ENCODE peak calls at places on chromosomes 7 and 10, in nine cellular contexts. E is body of pancreas, U is esophagus squamous epithelium, M is right lobe of liver, O is upper lobe of left lung, L is A549, N is sigmoid colon, A is heart left ventricle, H is ovary. Q is an unnamed sample.

GRCh38 chr10:76961841-76962240 is 675.8 kb downstream of the KCNMA1 start:
- DNase-seq in E (no peak), U (no peak), M (no peak), O (no peak), L (no peak), N (no peak), A (no peak), H (no peak), Q (no peak)

GRCh38 chr7:128053023-128053422 is 21.8 kb upstream of the LRRC4 start:
- DNase-seq in E (no peak), U (no peak), M (no peak), O (no peak), L (no peak), N (no peak), A (no peak), H (no peak), Q (no peak)

GRCh38 chr7:143245123-143245522 is 18.1 kb upstream of the GSTK1 start:
- DNase-seq in E (no peak), U (no peak), M (no peak), O (no peak), L (peak), N (no peak), A (no peak), H (no peak), Q (no peak)

GRCh38 chr10:125441151-125441550 is 241.8 kb downstream of the TEX36 start:
- DNase-seq in E (no peak), U (no peak), M (no peak), O (no peak), L (no peak), N (no peak), A (no peak), H (no peak), Q (no peak)

GRCh38 chr7:132548489-132549078 is 27.7 kb downstream of the PLXNA4 start:
- DNase-seq in E (no peak), U (no peak), M (no peak), O (no peak), L (no peak), N (no peak), A (no peak), H (no peak), Q (no peak)

GRCh38 chr7:159070422-159071148 is 74.1 kb downstream of the VIPR2 start:
- DNase-seq in E (no peak), U (no peak), M (no peak), O (no peak), L (no peak), N (no peak), A (peak), H (no peak), Q (no peak)

GRCh38 chr7:40101201-40101600 is 33.2 kb downstream of the MPLKIP start:
- DNase-seq in E (no peak), U (no peak), M (no peak), O (no peak), L (no peak), N (no peak), A (no peak), H (no peak), Q (no peak)

GRCh38 chr10:123970207-123970926 is 78.8 kb upstream of the CPXM2 start:
- DNase-seq in E (no peak), U (no peak), M (no peak), O (no peak), L (no peak), N (no peak), A (no peak), H (no peak), Q (no peak)

GRCh38 chr10:71621783-71622526 is 97.6 kb downstream of the C10orf105 start:
- DNase-seq in E (peak), U (no peak), M (no peak), O (no peak), L (no peak), N (no peak), A (peak), H (peak), Q (peak)

GRCh38 chr7:123285076-123285700 is 85.4 kb upstream of the SLC13A1 start:
- DNase-seq in E (no peak), U (no peak), M (no peak), O (no peak), L (no peak), N (no peak), A (no peak), H (no peak), Q (no peak)

GRCh38 chr10:80464557-80465466 is 10.7 kb downstream of the TSPAN14 start:
- DNase-seq in E (peak), U (no peak), M (no peak), O (peak), L (no peak), N (no peak), A (peak), H (peak), Q (no peak)

GRCh38 chr10:125608474-125608873 is 74.5 kb downstream of the TEX36 start:
- DNase-seq in E (no peak), U (no peak), M (no peak), O (no peak), L (no peak), N (no peak), A (no peak), H (no peak), Q (no peak)

GRCh38 chr7:13988011-13988410 is 1.5 kb downstream of the ETV1 start:
- DNase-seq in E (no peak), U (no peak), M (no peak), O (no peak), L (no peak), N (no peak), A (peak), H (no peak), Q (no peak)

GRCh38 chr7:127758105-127758504 is 106.1 kb downstream of the SND1 start:
- DNase-seq in E (no peak), U (no peak), M (no peak), O (no peak), L (no peak), N (no peak), A (no peak), H (no peak), Q (no peak)

GRCh38 chr7:81268551-81268950 is 349.7 kb upstream of the SEMA3C start:
- DNase-seq in E (no peak), U (no peak), M (no peak), O (no peak), L (no peak), N (no peak), A (no peak), H (no peak), Q (no peak)

GRCh38 chr10:133260895-133261725 is 15.6 kb downstream of the ADAM8 start:
- DNase-seq in E (peak), U (no peak), M (peak), O (peak), L (peak), N (peak), A (peak), H (peak), Q (no peak)

GRCh38 chr10:126161691-126162090 is 226.6 kb downstream of the ADAM12 start:
- DNase-seq in E (no peak), U (no peak), M (no peak), O (no peak), L (no peak), N (no peak), A (no peak), H (no peak), Q (no peak)

GRCh38 chr10:80407836-80408197 is 534 bp upstream of the PRXL2A start:
- DNase-seq in E (peak), U (no peak), M (peak), O (peak), L (peak), N (no peak), A (peak), H (peak), Q (no peak)

GRCh38 chr10:89869180-89869579 is 167.8 kb downstream of the KIF20B start:
- DNase-seq in E (no peak), U (no peak), M (no peak), O (no peak), L (no peak), N (no peak), A (no peak), H (no peak), Q (no peak)

GRCh38 chr7:131424219-131424822 is 96.6 kb downstream of the MKLN1 start:
- DNase-seq in E (no peak), U (no peak), M (no peak), O (no peak), L (peak), N (no peak), A (no peak), H (no peak), Q (peak)

GRCh38 chr10:77332256-77332655 is 305.4 kb downstream of the KCNMA1 start:
- DNase-seq in E (peak), U (no peak), M (no peak), O (no peak), L (no peak), N (no peak), A (no peak), H (no peak), Q (no peak)

GRCh38 chr7:1151156-1151555 is 8.8 kb downstream of the ZFAND2A start:
- DNase-seq in E (no peak), U (no peak), M (no peak), O (no peak), L (no peak), N (no peak), A (no peak), H (no peak), Q (no peak)

GRCh38 chr7:1150400-1151002 is 9.5 kb downstream of the ZFAND2A start:
- DNase-seq in E (no peak), U (no peak), M (no peak), O (no peak), L (no peak), N (no peak), A (no peak), H (no peak), Q (no peak)

GRCh38 chr7:1151653-1152425 is 8.2 kb downstream of the ZFAND2A start:
- DNase-seq in E (no peak), U (no peak), M (no peak), O (no peak), L (no peak), N (no peak), A (no peak), H (no peak), Q (no peak)

GRCh38 chr7:1154172-1154739 is 5.7 kb downstream of the ZFAND2A start:
- DNase-seq in E (no peak), U (no peak), M (no peak), O (no peak), L (no peak), N (no peak), A (no peak), H (no peak), Q (no peak)

DNA sequence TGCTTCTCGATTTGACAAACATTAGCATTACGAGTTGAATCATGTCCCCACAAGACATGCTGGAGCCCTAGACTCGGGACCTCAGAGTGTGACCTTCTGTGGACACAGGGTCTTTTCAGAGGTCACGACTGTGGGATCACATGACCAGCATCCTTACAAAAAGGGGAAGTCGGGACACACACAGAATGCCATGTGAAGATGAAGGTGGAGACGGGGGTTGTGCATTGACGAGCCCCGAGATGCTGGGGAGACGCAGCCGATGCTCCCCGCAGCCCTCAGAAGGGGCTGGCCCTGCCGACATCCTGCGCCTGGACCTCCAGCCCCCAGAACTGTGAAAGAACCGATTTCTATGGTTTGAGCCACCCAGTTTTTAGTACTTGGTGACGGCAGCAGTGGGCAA is 7.5 kb downstream of the ZFAND2A start:
- DNase-seq in E (no peak), U (no peak), M (no peak), O (no peak), L (no peak), N (no peak), A (no peak), H (no peak), Q (no peak)
- TF ChIP-seq POLR2A in E (no peak), U (no peak), M (no peak), O (no peak), L (no peak), N (no peak), A (no peak), H (no peak), Q (no peak)

DNA sequence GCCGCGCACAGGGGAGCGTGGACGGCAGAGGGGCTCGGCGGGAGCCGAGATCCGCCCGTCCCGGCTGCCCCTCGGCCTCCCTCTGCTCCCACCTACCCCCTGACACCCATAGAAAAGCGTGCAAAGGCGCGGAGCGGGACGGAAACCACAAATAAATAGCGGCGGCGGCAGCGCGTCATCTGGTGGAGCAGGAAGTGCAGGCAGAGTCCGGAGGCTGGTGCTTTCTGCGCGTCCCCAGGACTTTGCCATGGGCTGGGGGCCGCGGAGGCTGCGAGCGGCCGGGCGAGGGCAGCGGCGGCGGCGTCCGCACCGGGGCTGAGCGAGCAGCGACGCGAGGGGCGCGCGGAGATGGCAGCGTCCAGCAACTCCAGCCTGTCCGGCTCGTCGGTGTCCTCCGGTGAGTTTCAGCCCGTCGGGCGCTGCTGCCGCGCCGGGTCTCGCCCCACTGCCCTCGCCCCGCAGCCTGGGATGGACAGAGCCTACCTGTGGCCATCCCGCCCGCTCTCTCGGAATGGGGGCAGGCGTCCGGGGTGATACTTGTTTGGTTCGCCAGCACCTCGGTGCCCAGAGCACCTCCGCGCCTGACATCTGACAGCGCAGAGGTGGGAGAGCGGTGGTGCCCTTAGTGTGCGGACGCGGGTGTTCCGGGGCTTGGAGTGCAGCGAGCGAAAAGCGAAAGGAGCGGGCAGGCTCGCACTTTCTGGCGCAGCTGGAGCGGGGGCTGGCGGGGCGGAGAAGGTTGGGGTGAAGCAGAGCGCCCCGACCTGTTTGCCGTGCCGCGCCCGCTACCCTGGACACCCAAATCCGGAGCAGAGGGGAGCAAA is at the start of gene CHN2:
- DNase-seq in E (peak), U (no peak), M (peak), O (peak), L (no peak), N (peak), A (peak), H (peak), Q (peak)
- TF ChIP-seq POLR2A in E (peak), U (peak), M (peak), O (no peak), L (no peak), N (no peak), A (no peak), H (no peak), Q (no peak)

GRCh38 chr10:3532644-3533043 is 252.4 kb downstream of the KLF6 start:
- DNase-seq in E (no peak), U (no peak), M (no peak), O (peak), L (peak), N (no peak), A (no peak), H (no peak), Q (no peak)
- TF ChIP-seq POLR2A in E (no peak), U (no peak), M (no peak), O (no peak), L (no peak), N (no peak), A (no peak), H (no peak), Q (no peak)

GRCh38 chr7:92177362-92177761 is 1.6 kb downstream of the LRRD1 start:
- DNase-seq in E (no peak), U (no peak), M (no peak), O (no peak), L (peak), N (no peak), A (no peak), H (no peak), Q (no peak)

GRCh38 chr7:92179393-92179924 is 517 bp upstream of the LRRD1 start:
- DNase-seq in E (peak), U (no peak), M (no peak), O (no peak), L (no peak), N (no peak), A (no peak), H (no peak), Q (no peak)

DNA sequence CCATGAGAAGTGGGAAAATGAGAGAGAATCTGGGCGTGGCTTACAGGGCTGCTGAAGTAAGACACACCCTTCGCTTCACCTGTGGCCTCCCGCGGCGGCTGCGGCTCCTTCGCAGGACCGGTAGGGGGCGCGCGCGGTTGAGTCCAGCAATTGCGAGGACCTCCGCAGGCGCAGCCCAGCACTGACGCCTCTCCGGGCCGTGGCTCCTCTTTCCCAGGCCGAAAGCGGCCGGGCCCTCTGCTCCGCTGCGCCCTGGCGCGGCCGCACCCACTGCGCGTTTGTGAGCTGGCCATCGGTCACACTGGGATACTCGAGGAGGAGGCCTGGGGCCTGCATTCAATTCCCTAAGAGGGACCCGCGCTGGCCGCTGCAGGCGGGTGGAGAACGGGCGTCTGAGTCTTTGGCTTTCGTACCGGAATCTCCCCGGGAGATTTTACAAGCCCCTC is at the start of gene LRRD1:
- DNase-seq in E (peak), U (peak), M (peak), O (peak), L (peak), N (peak), A (peak), H (peak), Q (peak)
- TF ChIP-seq POLR2A in E (peak), U (no peak), M (no peak), O (no peak), L (no peak), N (no peak), A (no peak), H (no peak), Q (no peak)

GRCh38 chr7:94906035-94906796 is 1.2 kb upstream of the PPP1R9A start:
- DNase-seq in E (no peak), U (no peak), M (no peak), O (no peak), L (no peak), N (no peak), A (no peak), H (no peak), Q (no peak)

GRCh38 chr7:94909023-94909466 is 1.7 kb downstream of the PPP1R9A start:
- DNase-seq in E (no peak), U (no peak), M (no peak), O (no peak), L (peak), N (no peak), A (no peak), H (no peak), Q (no peak)

GRCh38 chr7:94907026-94907419 is 371 bp upstream of the PPP1R9A start:
- DNase-seq in E (no peak), U (no peak), M (no peak), O (no peak), L (peak), N (peak), A (no peak), H (no peak), Q (no peak)

GRCh38 chr7:94908204-94909022 is 1.0 kb downstream of the PPP1R9A start:
- DNase-seq in E (peak), U (no peak), M (no peak), O (peak), L (peak), N (peak), A (peak), H (peak), Q (no peak)

DNA sequence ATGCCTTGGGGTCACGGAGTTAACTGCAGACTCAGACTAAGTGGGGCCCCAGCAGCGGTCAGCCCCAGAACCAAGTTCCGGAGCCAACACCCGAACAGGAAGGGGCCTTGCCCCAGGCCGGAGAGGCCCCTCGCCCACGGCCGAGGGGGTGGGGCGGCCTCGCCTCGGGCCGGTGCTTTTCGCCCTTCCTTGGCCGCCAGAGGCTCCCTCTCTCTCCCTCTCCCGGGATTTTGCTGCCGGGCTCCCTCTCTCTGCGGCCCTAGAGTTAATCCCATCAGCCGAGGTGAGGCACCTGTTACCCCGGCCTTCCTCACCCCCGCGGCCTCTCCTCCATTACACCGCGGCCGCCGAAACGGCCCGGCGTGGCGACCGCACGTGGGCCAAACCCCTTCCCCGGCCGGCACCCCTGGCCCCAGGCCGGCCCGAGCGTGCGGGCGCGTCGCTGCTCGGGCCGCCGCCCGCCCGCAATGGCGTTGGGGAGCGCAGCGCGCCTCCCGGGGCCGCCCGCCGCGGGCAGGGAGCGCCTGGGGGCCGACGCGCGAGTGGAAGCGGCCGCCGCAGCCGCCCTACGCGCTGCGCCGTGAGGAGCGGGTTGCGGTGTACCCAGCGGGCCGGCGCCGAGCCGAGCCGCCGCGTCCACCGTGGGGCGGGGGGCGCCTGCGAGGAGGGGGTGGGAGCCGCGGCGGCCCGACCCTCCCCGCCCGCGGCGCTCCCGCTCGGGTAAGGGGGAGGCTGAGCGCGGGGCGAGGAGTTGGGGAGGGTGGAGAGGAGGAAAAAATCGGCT is at the start of gene PPP1R9A:
- DNase-seq in E (peak), U (no peak), M (peak), O (peak), L (peak), N (peak), A (peak), H (peak), Q (no peak)
- TF ChIP-seq POLR2A in E (no peak), U (no peak), M (no peak), O (no peak), L (peak), N (no peak), A (no peak), H (no peak), Q (no peak)

GRCh38 chr10:102395677-102396197 is at the start of gene NFKB2:
- DNase-seq in E (peak), U (no peak), M (peak), O (peak), L (no peak), N (no peak), A (no peak), H (no peak), Q (no peak)
- TF ChIP-seq POLR2A in E (peak), U (no peak), M (no peak), O (no peak), L (no peak), N (no peak), A (no peak), H (no peak), Q (peak)

DNA sequence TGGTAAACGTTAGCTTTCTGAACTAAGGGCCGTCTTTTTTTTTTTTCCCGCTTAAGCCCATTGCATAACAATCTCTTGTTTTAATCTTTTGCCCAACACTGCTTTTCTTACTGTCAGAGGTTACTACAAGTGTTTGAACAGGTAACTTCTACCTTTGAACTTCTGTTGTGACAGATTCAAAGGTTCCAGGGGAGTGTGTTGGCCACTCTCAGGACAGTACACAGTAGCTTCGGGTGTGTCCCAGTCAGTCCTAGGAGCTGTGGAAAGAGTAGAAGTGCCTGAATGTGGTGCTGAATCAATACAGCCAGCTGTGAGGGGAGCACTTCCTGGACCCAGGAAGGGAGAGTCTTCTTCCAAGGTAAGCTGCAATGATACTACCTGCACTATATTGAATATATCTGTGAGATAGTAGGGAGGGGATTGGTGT is at the start of gene ACSL5:
- DNase-seq in E (no peak), U (no peak), M (no peak), O (no peak), L (no peak), N (no peak), A (no peak), H (no peak), Q (no peak)
- TF ChIP-seq POLR2A in E (no peak), U (no peak), M (peak), O (no peak), L (no peak), N (peak), A (no peak), H (no peak), Q (no peak)

Q was measured in tibial nerve.